ENCODE peak calls at places on chromosomes 13 and 19, in eight cellular contexts. One of them, this sample, is unnamed.

GRCh38 chr13:41565221-41565620 is 107.9 kb downstream of the RGCC start:
- DNase-seq in bronchial epithelial cell: no peak
- DNase-seq in H1: no peak
- DNase-seq in fibroblast of pulmonary artery: peak
- DNase-seq in heart right ventricle: no peak
- DNase-seq in astrocyte of the spinal cord: peak
- DNase-seq in neural progenitor cell: no peak
- DNase-seq in cardiac muscle cell: no peak
- DNase-seq in this sample: peak

GRCh38 chr13:41053384-41053826 is 7.9 kb upstream of the WBP4 start:
- DNase-seq in bronchial epithelial cell: peak
- DNase-seq in H1: no peak
- DNase-seq in fibroblast of pulmonary artery: peak
- DNase-seq in heart right ventricle: peak
- DNase-seq in astrocyte of the spinal cord: no peak
- DNase-seq in neural progenitor cell: no peak
- DNase-seq in cardiac muscle cell: no peak
- DNase-seq in this sample: no peak

GRCh38 chr19:56383826-56384605 is 9.3 kb downstream of the ZNF582 start:
- DNase-seq in bronchial epithelial cell: peak
- DNase-seq in H1: no peak
- DNase-seq in fibroblast of pulmonary artery: no peak
- DNase-seq in heart right ventricle: no peak
- DNase-seq in astrocyte of the spinal cord: no peak
- DNase-seq in neural progenitor cell: no peak
- DNase-seq in cardiac muscle cell: no peak
- DNase-seq in this sample: no peak

GRCh38 chr19:18097217-18097992 is at the start of gene MAST3:
- DNase-seq in bronchial epithelial cell: peak
- DNase-seq in H1: peak
- DNase-seq in fibroblast of pulmonary artery: peak
- DNase-seq in heart right ventricle: peak
- DNase-seq in astrocyte of the spinal cord: peak
- DNase-seq in neural progenitor cell: peak
- DNase-seq in cardiac muscle cell: peak
- DNase-seq in this sample: no peak

GRCh38 chr13:42137856-42138537 is 89.5 kb downstream of the DGKH start:
- DNase-seq in bronchial epithelial cell: peak
- DNase-seq in H1: no peak
- DNase-seq in fibroblast of pulmonary artery: peak
- DNase-seq in heart right ventricle: no peak
- DNase-seq in astrocyte of the spinal cord: peak
- DNase-seq in neural progenitor cell: no peak
- DNase-seq in cardiac muscle cell: no peak
- DNase-seq in this sample: no peak

GRCh38 chr19:2061936-2062729 is 11.1 kb upstream of the MKNK2 start:
- DNase-seq in bronchial epithelial cell: no peak
- DNase-seq in H1: peak
- DNase-seq in fibroblast of pulmonary artery: no peak
- DNase-seq in heart right ventricle: no peak
- DNase-seq in astrocyte of the spinal cord: no peak
- DNase-seq in neural progenitor cell: peak
- DNase-seq in cardiac muscle cell: no peak
- DNase-seq in this sample: no peak

GRCh38 chr19:31597616-31598015 is 248.4 kb upstream of the TSHZ3 start:
- DNase-seq in bronchial epithelial cell: no peak
- DNase-seq in H1: no peak
- DNase-seq in fibroblast of pulmonary artery: no peak
- DNase-seq in heart right ventricle: no peak
- DNase-seq in astrocyte of the spinal cord: no peak
- DNase-seq in neural progenitor cell: no peak
- DNase-seq in cardiac muscle cell: no peak
- DNase-seq in this sample: no peak

GRCh38 chr19:29668746-29669609 is 3.7 kb downstream of the PLEKHF1 start:
- DNase-seq in bronchial epithelial cell: peak
- DNase-seq in H1: no peak
- DNase-seq in fibroblast of pulmonary artery: no peak
- DNase-seq in heart right ventricle: no peak
- DNase-seq in astrocyte of the spinal cord: no peak
- DNase-seq in neural progenitor cell: no peak
- DNase-seq in cardiac muscle cell: no peak
- DNase-seq in this sample: no peak

GRCh38 chr19:35211545-35212230 is 16.9 kb downstream of the FAM187B start:
- DNase-seq in bronchial epithelial cell: no peak
- DNase-seq in H1: no peak
- DNase-seq in fibroblast of pulmonary artery: no peak
- DNase-seq in heart right ventricle: peak
- DNase-seq in astrocyte of the spinal cord: no peak
- DNase-seq in neural progenitor cell: no peak
- DNase-seq in cardiac muscle cell: no peak
- DNase-seq in this sample: no peak

GRCh38 chr19:41848666-41849065 is 3.8 kb downstream of the DMRTC2 start:
- DNase-seq in bronchial epithelial cell: no peak
- DNase-seq in H1: no peak
- DNase-seq in fibroblast of pulmonary artery: no peak
- DNase-seq in heart right ventricle: no peak
- DNase-seq in astrocyte of the spinal cord: no peak
- DNase-seq in neural progenitor cell: no peak
- DNase-seq in cardiac muscle cell: no peak
- DNase-seq in this sample: no peak

DNA sequence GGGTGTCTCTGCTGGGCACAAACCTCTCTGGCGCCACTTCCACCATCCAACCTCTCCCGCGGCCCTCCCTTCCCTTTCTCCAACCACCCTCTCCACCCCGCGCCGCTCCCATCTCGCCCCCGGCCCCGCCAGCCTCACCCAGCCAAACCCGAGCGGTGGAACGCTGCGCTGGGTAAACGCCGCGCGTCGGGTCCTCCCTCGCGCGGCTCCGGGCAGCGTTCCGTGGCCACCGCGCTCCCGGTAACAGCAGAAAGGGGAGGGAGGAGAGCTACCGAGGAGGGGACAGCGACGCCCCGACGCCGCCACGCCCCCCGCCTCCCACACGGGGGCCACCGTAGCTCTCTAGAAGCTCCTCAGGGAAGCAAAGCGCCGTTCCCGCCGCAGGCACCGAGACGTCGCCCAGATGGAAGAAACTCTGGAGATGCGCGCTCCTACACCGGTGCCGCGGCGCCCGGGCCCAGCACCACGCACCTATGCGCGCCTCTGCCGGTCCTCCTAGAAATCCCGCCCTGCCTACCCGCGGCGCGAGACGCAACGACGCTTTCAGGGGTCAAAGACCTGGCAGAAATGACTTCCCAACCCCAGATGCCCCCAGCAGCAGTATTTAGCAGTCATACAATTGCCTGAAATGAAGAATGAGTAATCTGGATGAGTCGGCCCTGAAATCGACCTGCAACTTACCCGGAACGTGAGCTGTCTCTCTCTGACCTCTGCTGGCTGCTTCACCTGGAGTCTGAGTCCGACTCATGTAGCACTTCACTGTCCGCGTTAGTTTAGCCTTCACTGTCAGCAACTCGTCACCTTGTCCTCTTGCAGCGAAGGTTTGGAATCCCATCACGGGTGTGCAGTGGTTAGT is at the start of gene RUBCNL:
- DNase-seq in bronchial epithelial cell: peak
- DNase-seq in H1: peak
- DNase-seq in fibroblast of pulmonary artery: no peak
- DNase-seq in heart right ventricle: no peak
- DNase-seq in astrocyte of the spinal cord: peak
- DNase-seq in neural progenitor cell: peak
- DNase-seq in cardiac muscle cell: peak
- DNase-seq in this sample: no peak
- TF ChIP-seq CTCF in bronchial epithelial cell: no peak
- TF ChIP-seq CTCF in H1: no peak
- TF ChIP-seq CTCF in fibroblast of pulmonary artery: no peak
- TF ChIP-seq CTCF in heart right ventricle: no peak
- TF ChIP-seq CTCF in astrocyte of the spinal cord: no peak
- TF ChIP-seq CTCF in neural progenitor cell: no peak
- TF ChIP-seq CTCF in cardiac muscle cell: no peak
- TF ChIP-seq CTCF in this sample: peak

DNA sequence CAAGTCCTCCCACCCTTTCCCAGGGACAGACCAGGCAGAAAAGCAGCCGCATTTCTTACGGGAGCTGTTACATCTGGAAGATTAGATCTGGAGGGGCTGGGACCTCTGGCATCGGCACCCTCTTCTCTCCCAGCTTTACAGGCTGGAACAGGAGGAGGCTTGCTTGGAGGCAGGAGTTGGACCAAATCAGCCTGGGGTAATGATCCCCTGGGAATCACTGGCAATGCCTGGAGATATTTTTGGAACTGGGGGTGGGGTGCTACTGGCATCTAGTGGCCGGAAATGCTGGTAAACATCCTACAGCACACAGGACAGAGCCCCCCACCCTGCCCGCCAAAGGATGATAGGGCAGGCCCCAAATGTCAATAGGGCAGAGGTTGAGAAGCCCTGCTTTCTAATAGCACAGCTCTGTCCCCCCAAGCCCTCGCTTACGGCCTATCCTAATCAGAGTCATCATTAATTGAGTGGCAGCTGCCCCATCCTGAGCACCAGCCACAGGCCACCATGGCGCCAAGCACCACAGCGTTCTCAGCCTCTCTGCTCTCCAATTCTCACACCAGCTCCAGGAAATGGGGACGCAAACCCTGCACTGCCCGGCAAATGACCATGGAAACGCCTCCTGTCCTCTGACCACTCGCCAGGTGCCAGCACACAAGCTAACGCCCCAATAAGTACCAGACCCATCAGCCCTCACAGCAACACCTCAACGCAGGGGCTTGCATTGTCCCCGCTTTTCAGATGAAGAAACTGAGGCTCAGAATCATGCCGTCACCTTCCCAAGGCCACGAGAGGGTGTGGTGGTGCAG is 20.6 kb downstream of the LRRC4B start:
- DNase-seq in bronchial epithelial cell: no peak
- DNase-seq in H1: no peak
- DNase-seq in fibroblast of pulmonary artery: no peak
- DNase-seq in heart right ventricle: no peak
- DNase-seq in astrocyte of the spinal cord: no peak
- DNase-seq in neural progenitor cell: no peak
- DNase-seq in cardiac muscle cell: no peak
- DNase-seq in this sample: no peak
- H3K4me3 ChIP-seq in bronchial epithelial cell: no peak
- H3K4me3 ChIP-seq in H1: no peak
- H3K4me3 ChIP-seq in fibroblast of pulmonary artery: no peak
- H3K4me3 ChIP-seq in heart right ventricle: no peak
- H3K4me3 ChIP-seq in astrocyte of the spinal cord: no peak
- H3K4me3 ChIP-seq in neural progenitor cell: no peak
- H3K4me3 ChIP-seq in cardiac muscle cell: no peak
- H3K4me3 ChIP-seq in this sample: no peak

GRCh38 chr19:48169974-48170803 is at the start of the genes LIG1 and ZSWIM9:
- DNase-seq in bronchial epithelial cell: peak
- DNase-seq in H1: peak
- DNase-seq in fibroblast of pulmonary artery: peak
- DNase-seq in heart right ventricle: peak
- DNase-seq in astrocyte of the spinal cord: peak
- DNase-seq in neural progenitor cell: peak
- DNase-seq in cardiac muscle cell: peak
- DNase-seq in this sample: peak
- TF ChIP-seq CTCF in bronchial epithelial cell: peak
- TF ChIP-seq CTCF in H1: no peak
- TF ChIP-seq CTCF in fibroblast of pulmonary artery: no peak
- TF ChIP-seq CTCF in heart right ventricle: peak
- TF ChIP-seq CTCF in astrocyte of the spinal cord: peak
- TF ChIP-seq CTCF in neural progenitor cell: peak
- TF ChIP-seq CTCF in cardiac muscle cell: peak
- TF ChIP-seq CTCF in this sample: peak

DNA sequence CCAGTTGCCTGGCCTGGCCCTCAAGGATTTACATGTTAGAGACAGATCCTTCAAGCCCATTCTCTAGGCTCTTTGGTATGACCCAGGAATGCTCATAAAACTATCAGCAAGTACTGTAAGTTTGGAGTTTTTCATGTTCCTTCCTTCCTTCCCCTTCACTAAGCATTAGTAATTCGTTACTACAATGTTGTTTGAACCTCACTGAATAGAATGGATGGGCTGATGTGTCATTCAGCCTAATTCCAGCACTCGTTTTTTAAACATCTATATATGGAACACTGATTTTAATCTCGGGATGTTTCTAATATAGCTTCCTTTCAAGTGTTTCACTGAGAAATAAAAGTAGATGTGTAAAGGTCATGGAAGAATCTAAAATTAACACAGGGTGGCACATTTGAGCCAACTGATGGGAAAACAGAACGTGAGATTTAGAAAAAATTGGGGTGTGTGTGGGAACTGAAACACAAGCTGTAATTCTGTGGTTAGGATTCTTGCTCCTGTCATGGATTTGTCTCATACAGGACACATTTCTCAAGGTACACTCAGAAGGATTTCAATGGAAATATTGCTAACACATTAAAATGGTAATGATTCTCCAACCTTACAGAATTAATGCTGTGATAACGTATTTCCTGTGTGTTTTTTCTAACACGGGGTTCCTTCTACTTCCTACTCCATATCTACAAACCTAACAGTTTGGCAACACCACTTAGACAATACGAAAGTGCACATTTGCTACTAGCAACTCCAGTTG is 93.4 kb downstream of the FLT1 start:
- DNase-seq in bronchial epithelial cell: no peak
- DNase-seq in H1: no peak
- DNase-seq in fibroblast of pulmonary artery: peak
- DNase-seq in heart right ventricle: no peak
- DNase-seq in astrocyte of the spinal cord: peak
- DNase-seq in neural progenitor cell: no peak
- DNase-seq in cardiac muscle cell: no peak
- DNase-seq in this sample: no peak
- H3K4me3 ChIP-seq in bronchial epithelial cell: no peak
- H3K4me3 ChIP-seq in H1: no peak
- H3K4me3 ChIP-seq in fibroblast of pulmonary artery: peak
- H3K4me3 ChIP-seq in heart right ventricle: no peak
- H3K4me3 ChIP-seq in astrocyte of the spinal cord: no peak
- H3K4me3 ChIP-seq in neural progenitor cell: no peak
- H3K4me3 ChIP-seq in cardiac muscle cell: no peak
- H3K4me3 ChIP-seq in this sample: no peak

This sample was measured in epithelial cell of proximal tubule.